ENCODE peak calls at places on chromosome 10, in nine cellular contexts. F is right cardiac atrium, W is Panc1, Q is aorta, X is neural progenitor cell, B is WERI-Rb-1, D is adrenal gland, L is psoas muscle, P is IMR-90. S is an unnamed sample.

GRCh38 chr10:7720478-7720877 is 17.4 kb downstream of the ITIH2 start:
- DNase-seq in F (no peak), W (no peak), Q (no peak), X (no peak), B (no peak), D (no peak), L (no peak), P (no peak), S (no peak)

GRCh38 chr10:127649642-127650041 is 87.3 kb upstream of the FOXI2 start:
- DNase-seq in F (no peak), W (no peak), Q (no peak), X (peak; percentile 69), B (peak; percentile 38), D (no peak), L (no peak), P (no peak), S (no peak)

GRCh38 chr10:30207485-30208052 is 141.5 kb downstream of the MTPAP start:
- DNase-seq in F (no peak), W (no peak), Q (no peak), X (no peak), B (no peak), D (no peak), L (no peak), P (peak; percentile 19), S (no peak)

GRCh38 chr10:49187950-49188761 is at the start of gene TMEM273:
- DNase-seq in F (peak; percentile 82), W (no peak), Q (peak; percentile 86), X (peak; percentile 65), B (no peak), D (peak; percentile 82), L (peak; percentile 64), P (no peak), S (no peak)

GRCh38 chr10:72261323-72262018 is 12.3 kb upstream of the DDIT4 start:
- DNase-seq in F (no peak), W (no peak), Q (no peak), X (no peak), B (no peak), D (no peak), L (no peak), P (no peak), S (no peak)

GRCh38 chr10:23120001-23120934 is 24.9 kb downstream of the MSRB2 start:
- DNase-seq in F (no peak), W (no peak), Q (no peak), X (no peak), B (no peak), D (no peak), L (no peak), P (no peak), S (no peak)

GRCh38 chr10:133442191-133442966 is 11.4 kb upstream of the SCART1 start:
- DNase-seq in F (no peak), W (no peak), Q (peak; percentile 41), X (no peak), B (no peak), D (peak; percentile 35), L (peak; percentile 11), P (no peak), S (no peak)

GRCh38 chr10:24553051-24553612 is 170.6 kb downstream of the ARHGAP21 start:
- DNase-seq in F (no peak), W (no peak), Q (no peak), X (no peak), B (no peak), D (peak; percentile 52), L (no peak), P (no peak), S (no peak)

GRCh38 chr10:47029181-47029971 is 118.1 kb downstream of the PTPN20 start:
- DNase-seq in F (no peak), W (no peak), Q (no peak), X (no peak), B (peak; percentile 71), D (peak; percentile 15), L (no peak), P (no peak), S (no peak)

GRCh38 chr10:117168135-117168674 is 29.1 kb upstream of the KCNK18 start:
- DNase-seq in F (peak; percentile 55), W (no peak), Q (peak; percentile 63), X (peak; percentile 88), B (peak; percentile 72), D (peak; percentile 60), L (peak; percentile 62), P (peak; percentile 10), S (no peak)

GRCh38 chr10:101444499-101444898 is 90.5 kb downstream of the BTRC start:
- DNase-seq in F (no peak), W (no peak), Q (no peak), X (no peak), B (no peak), D (no peak), L (no peak), P (no peak), S (no peak)

GRCh38 chr10:51700228-51700835 is 937 bp upstream of the CSTF2T start:
- DNase-seq in F (peak; percentile 24), W (no peak), Q (no peak), X (peak; percentile 19), B (no peak), D (peak; percentile 80), L (no peak), P (no peak), S (peak; percentile 63)

GRCh38 chr10:37736120-37736519 is 121.3 kb downstream of the ZNF248 start:
- DNase-seq in F (no peak), W (no peak), Q (no peak), X (no peak), B (no peak), D (no peak), L (no peak), P (no peak), S (no peak)

GRCh38 chr10:86345296-86346168 is 21.1 kb downstream of the GRID1 start:
- DNase-seq in F (no peak), W (no peak), Q (peak; percentile 31), X (peak; percentile 50), B (no peak), D (no peak), L (no peak), P (no peak), S (no peak)

GRCh38 chr10:78215645-78216044 is 182.0 kb downstream of the RPS24 start:
- DNase-seq in F (peak; percentile 81), W (no peak), Q (peak; percentile 91), X (no peak), B (no peak), D (peak; percentile 87), L (peak; percentile 66), P (peak; percentile 61), S (peak; percentile 11)

GRCh38 chr10:70223728-70224127 is 9.5 kb downstream of the PPA1 start:
- DNase-seq in F (no peak), W (no peak), Q (no peak), X (no peak), B (no peak), D (no peak), L (no peak), P (peak; percentile 47), S (no peak)

GRCh38 chr10:97763411-97763810 is 8.4 kb downstream of the SFRP5 start:
- DNase-seq in F (no peak), W (no peak), Q (no peak), X (no peak), B (no peak), D (no peak), L (no peak), P (no peak), S (no peak)

DNA sequence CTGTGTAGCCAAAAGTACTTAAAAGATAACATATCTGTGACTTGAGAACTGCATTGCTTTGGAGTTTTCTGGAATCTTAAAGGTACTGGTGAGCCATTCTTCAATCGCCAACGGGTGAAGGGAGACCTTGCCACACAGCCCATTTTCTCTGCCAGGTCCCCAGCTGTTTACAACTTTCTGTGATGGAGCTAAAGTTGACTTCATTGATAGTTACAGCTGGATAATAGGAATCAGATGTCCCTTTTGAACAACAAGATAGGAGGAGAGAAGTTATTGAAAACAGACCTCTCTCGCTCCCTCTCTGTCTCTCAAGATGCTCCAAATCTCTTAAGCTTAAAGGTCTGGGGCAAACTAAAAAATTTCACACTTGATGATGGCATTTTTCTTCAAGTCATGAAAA is 78.2 kb upstream of the AFAP1L2 start:
- DNase-seq in F (no peak), W (no peak), Q (no peak), X (no peak), B (no peak), D (no peak), L (no peak), P (no peak), S (no peak)
- H3K27ac ChIP-seq in F (peak overlapping the region; percentile 91), W (no peak overlapping the region), Q (no peak overlapping the region), X (no peak overlapping the region), B (no peak overlapping the region), D (no peak overlapping the region), L (no peak overlapping the region), P (no peak overlapping the region), S (no peak overlapping the region)

GRCh38 chr10:123356101-123356500 is 201.9 kb downstream of the BUB3 start:
- DNase-seq in F (no peak), W (no peak), Q (no peak), X (no peak), B (no peak), D (no peak), L (no peak), P (no peak), S (no peak)
- H3K4me3 ChIP-seq in F (no peak overlapping the region), W (no peak overlapping the region), Q (no peak overlapping the region), X (no peak overlapping the region), B (no peak overlapping the region), D (no peak overlapping the region), L (no peak overlapping the region), P (no peak overlapping the region), S (no peak overlapping the region)

GRCh38 chr10:67664936-67665335 is 31.1 kb downstream of the CTNNA3 start:
- DNase-seq in F (no peak), W (no peak), Q (no peak), X (no peak), B (no peak), D (no peak), L (no peak), P (peak; percentile 23), S (no peak)
- H3K27ac ChIP-seq in F (no peak overlapping the region), W (no peak overlapping the region), Q (no peak overlapping the region), X (no peak overlapping the region), B (no peak overlapping the region), D (no peak overlapping the region), L (peak overlapping the region; percentile 91), P (no peak overlapping the region), S (no peak overlapping the region)

GRCh38 chr10:6494452-6494839 is 85.6 kb downstream of the PRKCQ start:
- DNase-seq in F (no peak), W (no peak), Q (no peak), X (no peak), B (no peak), D (no peak), L (no peak), P (no peak), S (no peak)
- H3K4me3 ChIP-seq in F (no peak overlapping the region), W (no peak overlapping the region), Q (no peak overlapping the region), X (no peak overlapping the region), B (no peak overlapping the region), D (no peak overlapping the region), L (no peak overlapping the region), P (no peak overlapping the region), S (no peak overlapping the region)